ENCODE peak calls at places on chromosomes 11 and 22, in four cellular contexts. One of them, this sample, is unnamed.
A peak's percentile ranks its signal among the peaks of the same experiment; 100 is the strongest.

GRCh38 chr11:116193321-116194114 is 579.3 kb downstream of the BUD13 start:
- DNase-seq in left cardiac atrium: no peak
- DNase-seq in activated T-cell treated with anti-CD3 and anti-CD28 coated beads for 4 hours: no peak
- DNase-seq in GM10248: no peak
- DNase-seq in this sample: no peak

GRCh38 chr22:37745548-37746365 is 48.9 kb downstream of the TRIOBP start:
- DNase-seq in activated T-cell treated with anti-CD3 and anti-CD28 coated beads for 4 hours: peak; percentile 77
- DNase-seq in left cardiac atrium: peak; percentile 94
- DNase-seq in GM10248: peak; percentile 96
- DNase-seq in this sample: peak; percentile 88

GRCh38 chr22:35534091-35534490 is 6.5 kb upstream of the RASD2 start:
- DNase-seq in activated T-cell treated with anti-CD3 and anti-CD28 coated beads for 4 hours: no peak
- DNase-seq in left cardiac atrium: no peak
- DNase-seq in GM10248: no peak
- DNase-seq in this sample: no peak

GRCh38 chr22:50148991-50149721 is 21.4 kb upstream of the PANX2 start:
- DNase-seq in GM10248: peak; percentile 92
- DNase-seq in activated T-cell treated with anti-CD3 and anti-CD28 coated beads for 4 hours: peak; percentile 61
- DNase-seq in left cardiac atrium: peak; percentile 42
- DNase-seq in this sample: peak; percentile 55

GRCh38 chr11:5336331-5336730 is 7.0 kb downstream of the OR51B5 start:
- DNase-seq in activated T-cell treated with anti-CD3 and anti-CD28 coated beads for 4 hours: no peak
- DNase-seq in GM10248: no peak
- DNase-seq in left cardiac atrium: no peak
- DNase-seq in this sample: no peak

GRCh38 chr11:5362017-5362625 is 10.8 kb downstream of the OR51B6 start:
- DNase-seq in GM10248: no peak
- DNase-seq in left cardiac atrium: no peak
- DNase-seq in activated T-cell treated with anti-CD3 and anti-CD28 coated beads for 4 hours: no peak
- DNase-seq in this sample: no peak

GRCh38 chr11:44624761-44625221 is 59.3 kb downstream of the CD82 start:
- DNase-seq in GM10248: peak; percentile 9
- DNase-seq in left cardiac atrium: no peak
- DNase-seq in activated T-cell treated with anti-CD3 and anti-CD28 coated beads for 4 hours: no peak
- DNase-seq in this sample: no peak

GRCh38 chr11:126834149-126834548 is 166.4 kb downstream of the KIRREL3 start:
- DNase-seq in left cardiac atrium: no peak
- DNase-seq in GM10248: no peak
- DNase-seq in activated T-cell treated with anti-CD3 and anti-CD28 coated beads for 4 hours: no peak
- DNase-seq in this sample: no peak

GRCh38 chr11:61049066-61049382 is 53.3 kb upstream of the CD5 start:
- DNase-seq in activated T-cell treated with anti-CD3 and anti-CD28 coated beads for 4 hours: no peak
- DNase-seq in GM10248: no peak
- DNase-seq in left cardiac atrium: no peak
- DNase-seq in this sample: no peak

GRCh38 chr11:119933164-119933563 is 204.2 kb upstream of the NECTIN1 start:
- DNase-seq in GM10248: no peak
- DNase-seq in left cardiac atrium: no peak
- DNase-seq in activated T-cell treated with anti-CD3 and anti-CD28 coated beads for 4 hours: no peak
- DNase-seq in this sample: no peak

GRCh38 chr11:75966546-75967287 is 151.7 kb downstream of the UVRAG start:
- DNase-seq in left cardiac atrium: no peak
- DNase-seq in activated T-cell treated with anti-CD3 and anti-CD28 coated beads for 4 hours: no peak
- DNase-seq in GM10248: peak; percentile 20
- DNase-seq in this sample: no peak

GRCh38 chr11:15673408-15673811 is 558.7 kb downstream of the INSC start:
- DNase-seq in left cardiac atrium: peak; percentile 21
- DNase-seq in GM10248: no peak
- DNase-seq in activated T-cell treated with anti-CD3 and anti-CD28 coated beads for 4 hours: no peak
- DNase-seq in this sample: no peak

GRCh38 chr11:66100272-66101037 is 30.4 kb downstream of the PACS1 start:
- DNase-seq in left cardiac atrium: peak; percentile 74
- DNase-seq in activated T-cell treated with anti-CD3 and anti-CD28 coated beads for 4 hours: peak; percentile 36
- DNase-seq in GM10248: peak; percentile 62
- DNase-seq in this sample: peak; percentile 42

GRCh38 chr11:111173221-111173620 is 72.3 kb upstream of the POU2AF2 start:
- DNase-seq in left cardiac atrium: no peak
- DNase-seq in GM10248: no peak
- DNase-seq in activated T-cell treated with anti-CD3 and anti-CD28 coated beads for 4 hours: no peak
- DNase-seq in this sample: no peak

GRCh38 chr11:130180491-130180890 is 20.9 kb downstream of the ST14 start:
- DNase-seq in GM10248: peak; percentile 61
- DNase-seq in activated T-cell treated with anti-CD3 and anti-CD28 coated beads for 4 hours: no peak
- DNase-seq in left cardiac atrium: no peak
- DNase-seq in this sample: no peak

GRCh38 chr22:36016656-36017055 is 12.0 kb downstream of the RBFOX2 start:
- DNase-seq in GM10248: no peak
- DNase-seq in activated T-cell treated with anti-CD3 and anti-CD28 coated beads for 4 hours: no peak
- DNase-seq in left cardiac atrium: no peak
- DNase-seq in this sample: no peak

GRCh38 chr11:72423840-72424239 is 10.5 kb downstream of the CLPB start:
- DNase-seq in left cardiac atrium: no peak
- DNase-seq in GM10248: no peak
- DNase-seq in activated T-cell treated with anti-CD3 and anti-CD28 coated beads for 4 hours: no peak
- DNase-seq in this sample: no peak

GRCh38 chr11:74612877-74613276 is 20.5 kb downstream of the POLD3 start:
- DNase-seq in left cardiac atrium: no peak
- DNase-seq in GM10248: no peak
- DNase-seq in activated T-cell treated with anti-CD3 and anti-CD28 coated beads for 4 hours: no peak
- DNase-seq in this sample: no peak

GRCh38 chr11:125433454-125434121 is 62.5 kb downstream of the FEZ1 start:
- DNase-seq in GM10248: peak; percentile 54
- DNase-seq in activated T-cell treated with anti-CD3 and anti-CD28 coated beads for 4 hours: no peak
- DNase-seq in left cardiac atrium: peak; percentile 54
- DNase-seq in this sample: no peak

GRCh38 chr11:126265801-126266200 is 2.9 kb downstream of the SRPRA start:
- DNase-seq in activated T-cell treated with anti-CD3 and anti-CD28 coated beads for 4 hours: no peak
- DNase-seq in left cardiac atrium: no peak
- DNase-seq in GM10248: no peak
- DNase-seq in this sample: no peak

GRCh38 chr11:5443835-5444393 is 2.6 kb upstream of the OR51I1 start:
- DNase-seq in activated T-cell treated with anti-CD3 and anti-CD28 coated beads for 4 hours: no peak
- DNase-seq in left cardiac atrium: no peak
- DNase-seq in GM10248: no peak
- DNase-seq in this sample: no peak

GRCh38 chr11:2196970-2197770 is 25.6 kb upstream of the TH start:
- DNase-seq in GM10248: peak; percentile 82
- DNase-seq in activated T-cell treated with anti-CD3 and anti-CD28 coated beads for 4 hours: peak; percentile 57
- DNase-seq in left cardiac atrium: peak; percentile 73
- DNase-seq in this sample: peak; percentile 56

GRCh38 chr11:64396079-64396591 is 37.2 kb downstream of the RPS6KA4 start:
- DNase-seq in left cardiac atrium: no peak
- DNase-seq in activated T-cell treated with anti-CD3 and anti-CD28 coated beads for 4 hours: no peak
- DNase-seq in GM10248: no peak
- DNase-seq in this sample: no peak

GRCh38 chr22:48539261-48539660 is 1288.4 kb downstream of the BRD1 start:
- DNase-seq in activated T-cell treated with anti-CD3 and anti-CD28 coated beads for 4 hours: no peak
- DNase-seq in GM10248: no peak
- DNase-seq in left cardiac atrium: no peak
- DNase-seq in this sample: no peak

GRCh38 chr11:12090061-12090572 is 20.3 kb upstream of the MICAL2 start:
- DNase-seq in activated T-cell treated with anti-CD3 and anti-CD28 coated beads for 4 hours: no peak
- DNase-seq in GM10248: no peak
- DNase-seq in left cardiac atrium: peak; percentile 60
- DNase-seq in this sample: no peak

GRCh38 chr11:111189466-111189865 is 56.1 kb upstream of the POU2AF2 start:
- DNase-seq in GM10248: no peak
- DNase-seq in activated T-cell treated with anti-CD3 and anti-CD28 coated beads for 4 hours: no peak
- DNase-seq in left cardiac atrium: no peak
- DNase-seq in this sample: no peak

GRCh38 chr22:25919452-25919851 is 177.5 kb downstream of the MYO18B start:
- DNase-seq in left cardiac atrium: no peak
- DNase-seq in activated T-cell treated with anti-CD3 and anti-CD28 coated beads for 4 hours: no peak
- DNase-seq in GM10248: no peak
- DNase-seq in this sample: no peak

GRCh38 chr11:107898270-107898669 is 30.0 kb upstream of the RAB39A start:
- DNase-seq in GM10248: peak; percentile 43
- DNase-seq in activated T-cell treated with anti-CD3 and anti-CD28 coated beads for 4 hours: no peak
- DNase-seq in left cardiac atrium: no peak
- DNase-seq in this sample: no peak

GRCh38 chr11:5324197-5324596 is at the start of gene OR51B2:
- DNase-seq in left cardiac atrium: no peak
- DNase-seq in activated T-cell treated with anti-CD3 and anti-CD28 coated beads for 4 hours: no peak
- DNase-seq in GM10248: no peak
- DNase-seq in this sample: no peak

GRCh38 chr22:18059473-18059872 is 18.3 kb upstream of the PEX26 start:
- DNase-seq in GM10248: no peak
- DNase-seq in left cardiac atrium: no peak
- DNase-seq in activated T-cell treated with anti-CD3 and anti-CD28 coated beads for 4 hours: no peak
- DNase-seq in this sample: no peak

GRCh38 chr11:128552783-128553661 is 34.3 kb downstream of the ETS1 start:
- DNase-seq in GM10248: peak; percentile 80
- DNase-seq in activated T-cell treated with anti-CD3 and anti-CD28 coated beads for 4 hours: no peak
- DNase-seq in left cardiac atrium: no peak
- DNase-seq in this sample: no peak

GRCh38 chr11:110474578-110474977 is 44.8 kb downstream of the FDX1 start:
- DNase-seq in activated T-cell treated with anti-CD3 and anti-CD28 coated beads for 4 hours: no peak
- DNase-seq in GM10248: no peak
- DNase-seq in left cardiac atrium: no peak
- DNase-seq in this sample: no peak

GRCh38 chr11:118007040-118007439 is 20.8 kb downstream of the IL10RA start:
- DNase-seq in GM10248: no peak
- DNase-seq in activated T-cell treated with anti-CD3 and anti-CD28 coated beads for 4 hours: no peak
- DNase-seq in left cardiac atrium: no peak
- DNase-seq in this sample: no peak

GRCh38 chr11:114187173-114187572 is 109.0 kb upstream of the NNMT start:
- DNase-seq in GM10248: no peak
- DNase-seq in left cardiac atrium: no peak
- DNase-seq in activated T-cell treated with anti-CD3 and anti-CD28 coated beads for 4 hours: no peak
- DNase-seq in this sample: no peak

GRCh38 chr22:28582806-28583205 is 96.8 kb downstream of the TTC28 start:
- DNase-seq in GM10248: no peak
- DNase-seq in activated T-cell treated with anti-CD3 and anti-CD28 coated beads for 4 hours: no peak
- DNase-seq in left cardiac atrium: no peak
- DNase-seq in this sample: no peak

GRCh38 chr22:28425211-28425610 is 254.4 kb downstream of the TTC28 start:
- DNase-seq in GM10248: no peak
- DNase-seq in left cardiac atrium: no peak
- DNase-seq in activated T-cell treated with anti-CD3 and anti-CD28 coated beads for 4 hours: no peak
- DNase-seq in this sample: no peak

This sample was measured in stimulated activated CD4-positive, alpha-beta T cell treated with anti-CD3 and anti-CD28 coated beads, Interleukin-12 subunit alpha, Interleukin-12 subunit beta, amount 100 ng/mL, for 48 hours.